ENCODE peak calls at places on chromosomes 2 and 18, in five cellular contexts. J is mesenchymal stem cell, B is trophoblast cell, M is H9, S is H1. Q is an unnamed sample.

GRCh38 chr2:224922142-224922727 is 120.0 kb downstream of the DOCK10 start:
- DNase-seq in B (no peak), J (no peak), M (no peak), S (no peak), Q (no peak)

GRCh38 chr2:234502285-234502918 is 5.5 kb upstream of the ARL4C start:
- DNase-seq in S (no peak), M (no peak), J (peak; percentile 84), B (no peak), Q (no peak)

GRCh38 chr18:79395761-79396404 is at the start of gene NFATC1:
- DNase-seq in M (peak; percentile 78), J (peak; percentile 85), B (peak; percentile 15), S (peak; percentile 79), Q (peak; percentile 65)

GRCh38 chr2:80014637-80015036 is 289.9 kb downstream of the LRRTM1 start:
- DNase-seq in M (no peak), B (no peak), J (no peak), S (no peak), Q (no peak)

GRCh38 chr2:221524158-221524557 is 47.9 kb downstream of the EPHA4 start:
- DNase-seq in S (no peak), M (no peak), B (no peak), J (no peak), Q (no peak)

GRCh38 chr2:68390600-68390999 is 25.5 kb downstream of the PLEK start:
- DNase-seq in B (no peak), S (no peak), M (no peak), J (no peak), Q (no peak)

GRCh38 chr2:54699665-54700064 is 23.8 kb upstream of the EML6 start:
- DNase-seq in S (no peak), M (no peak), B (no peak), J (no peak), Q (no peak)

GRCh38 chr2:149664896-149665295 is 77.3 kb upstream of the MMADHC start:
- DNase-seq in M (no peak), S (no peak), J (no peak), B (no peak), Q (no peak)

GRCh38 chr2:173571021-173571821 is 216.5 kb downstream of the CDCA7 start:
- DNase-seq in B (no peak), S (no peak), J (peak; percentile 33), M (no peak), Q (peak; percentile 8)

GRCh38 chr18:75179819-75180600 is 28.9 kb downstream of the PTGR3 start:
- DNase-seq in B (no peak), J (no peak), S (no peak), M (no peak), Q (no peak)

GRCh38 chr2:113155331-113155730 is 18.4 kb upstream of the PSD4 start:
- DNase-seq in M (no peak), S (no peak), B (no peak), J (no peak), Q (no peak)

GRCh38 chr2:207892676-207893402 is 123.1 kb upstream of the FZD5 start:
- DNase-seq in S (no peak), B (no peak), J (no peak), M (no peak), Q (no peak)

GRCh38 chr2:44881856-44882255 is 59.6 kb upstream of the SIX3 start:
- DNase-seq in M (no peak), S (no peak), B (no peak), J (no peak), Q (no peak)

GRCh38 chr2:133312335-133312734 is 255.9 kb downstream of the NCKAP5 start:
- DNase-seq in B (no peak), S (no peak), M (no peak), J (no peak), Q (no peak)

DNA sequence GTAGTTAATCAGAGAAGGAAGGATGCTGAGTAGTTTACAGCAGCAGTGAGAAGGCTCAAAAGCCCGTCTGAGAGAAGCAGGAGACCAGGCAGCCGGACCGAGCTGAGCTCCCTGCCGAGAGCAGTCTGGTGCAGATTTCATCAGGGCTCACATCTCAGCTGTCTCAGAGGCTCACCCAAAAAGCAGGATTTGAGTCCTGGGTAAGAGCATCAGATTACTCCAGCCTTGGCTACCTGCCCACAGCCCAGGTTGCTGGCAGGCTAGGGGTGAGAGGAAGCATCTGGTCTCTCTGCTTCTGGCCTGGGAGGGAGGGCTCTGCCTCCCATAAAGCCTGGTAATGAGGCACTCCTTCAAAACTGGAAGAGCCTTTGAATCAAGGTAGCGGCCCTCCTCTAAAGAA is 140.5 kb downstream of the ST6GAL2 start:
- DNase-seq in M (no peak), J (no peak), B (no peak), S (no peak), Q (no peak)
- H3K14ac ChIP-seq in M (no peak overlapping the region), J (no peak overlapping the region), B (no peak overlapping the region), S (no peak overlapping the region), Q (no peak overlapping the region)

GRCh38 chr2:151111599-151112278 is 149.9 kb downstream of the RBM43 start:
- DNase-seq in J (peak; percentile 83), M (peak; percentile 27), S (no peak), B (no peak), Q (no peak)

GRCh38 chr2:151118269-151118668 is 143.4 kb downstream of the RBM43 start:
- DNase-seq in B (no peak), J (no peak), S (no peak), M (no peak), Q (no peak)

GRCh38 chr2:151120016-151120415 is 141.6 kb downstream of the RBM43 start:
- DNase-seq in M (no peak), S (no peak), J (no peak), B (no peak), Q (no peak)

GRCh38 chr2:151119377-151119776 is 142.3 kb downstream of the RBM43 start:
- DNase-seq in S (no peak), M (no peak), B (no peak), J (no peak), Q (no peak)

DNA sequence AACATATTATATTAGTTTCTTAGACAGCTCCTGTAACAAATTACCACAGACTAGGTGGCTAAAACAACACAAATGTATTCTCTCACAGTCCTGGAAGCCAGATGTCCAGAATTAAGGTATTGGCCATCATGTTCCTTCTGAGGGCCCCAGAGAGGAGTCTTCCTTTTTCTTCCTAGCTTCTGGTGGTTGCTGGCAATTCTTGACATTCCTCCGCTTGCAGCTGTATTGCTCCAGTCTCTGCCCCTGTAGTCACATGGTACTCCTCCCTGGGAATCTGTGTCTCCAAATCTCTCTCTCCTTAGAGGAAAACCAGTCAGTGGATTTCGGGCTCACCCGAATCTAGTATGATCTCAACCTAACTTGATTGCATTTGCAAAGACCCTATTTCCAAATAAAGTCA is 146.7 kb downstream of the RBM43 start:
- DNase-seq in M (no peak), B (no peak), J (no peak), S (no peak), Q (no peak)
- H2BK12ac ChIP-seq in M (no peak overlapping the region), B (no peak overlapping the region), J (no peak overlapping the region), S (no peak overlapping the region), Q (no peak overlapping the region)

GRCh38 chr2:67309281-67309680 is 87.9 kb upstream of the ETAA1 start:
- DNase-seq in M (no peak), S (no peak), J (peak; percentile 40), B (no peak), Q (no peak)
- H3K14ac ChIP-seq in M (no peak overlapping the region), S (no peak overlapping the region), J (no peak overlapping the region), B (no peak overlapping the region), Q (no peak overlapping the region)

DNA sequence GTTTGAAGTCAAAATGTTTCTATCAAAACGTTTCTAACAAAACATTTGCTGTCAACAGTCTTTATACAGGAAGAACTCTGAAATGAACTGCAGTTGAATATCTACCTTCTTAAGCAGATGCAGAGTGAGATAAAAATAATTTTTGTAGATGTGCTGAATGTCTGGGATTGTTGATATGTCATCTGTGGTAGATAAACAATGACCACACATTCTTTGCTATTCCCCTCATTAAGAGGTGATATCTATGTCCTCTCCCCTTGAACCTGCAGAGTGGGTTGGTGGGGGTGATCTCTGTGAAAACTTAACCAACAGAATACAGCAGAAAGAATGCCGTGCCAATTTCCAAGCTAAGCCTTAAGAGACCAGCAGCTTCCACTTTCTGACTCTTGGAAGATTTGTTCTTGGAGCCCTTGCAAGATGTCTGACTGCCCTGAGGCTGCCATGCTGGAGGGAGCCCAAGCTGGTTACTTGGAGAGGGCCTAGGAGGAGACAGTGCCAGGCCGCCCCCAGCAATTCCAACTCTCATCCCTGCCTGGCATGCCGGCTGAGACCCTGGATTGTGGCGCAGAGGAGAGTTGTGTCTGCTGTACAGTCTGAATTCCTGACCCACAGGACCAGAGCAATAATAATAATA is 80.8 kb downstream of the COLEC12 start:
- DNase-seq in B (no peak), J (no peak), M (no peak), S (no peak), Q (no peak)
- H2BK12ac ChIP-seq in B (no peak overlapping the region), J (no peak overlapping the region), M (no peak overlapping the region), S (no peak overlapping the region), Q (no peak overlapping the region)

GRCh38 chr18:51647346-51647745 is 449.9 kb upstream of the MEX3C start:
- DNase-seq in M (no peak), B (no peak), J (no peak), S (no peak), Q (no peak)

GRCh38 chr18:51647942-51648341 is 450.5 kb upstream of the MEX3C start:
- DNase-seq in B (no peak), J (no peak), S (no peak), M (no peak), Q (no peak)

GRCh38 chr18:51643483-51643882 is 446.0 kb upstream of the MEX3C start:
- DNase-seq in M (no peak), B (no peak), S (no peak), J (no peak), Q (no peak)

DNA sequence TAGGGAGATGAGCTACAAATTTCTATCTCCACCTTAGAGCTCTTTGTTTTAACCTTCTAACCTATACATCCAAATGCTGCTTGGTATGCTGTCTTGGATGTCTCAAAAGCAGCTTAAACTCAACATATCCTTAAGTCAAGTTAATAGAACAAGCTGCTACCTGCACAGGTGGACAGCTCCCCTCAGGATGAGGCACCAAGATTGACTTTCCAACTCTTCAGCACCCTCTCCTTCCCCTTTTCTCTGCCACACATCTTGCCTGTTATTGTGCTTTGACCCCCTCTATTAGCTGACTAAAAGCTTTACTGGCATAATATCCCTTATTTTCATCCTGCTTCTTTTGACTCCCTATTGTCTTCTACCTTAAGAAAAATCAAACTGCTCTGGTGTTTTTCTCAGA is 448.1 kb upstream of the MEX3C start:
- DNase-seq in B (no peak), J (no peak), M (no peak), S (no peak), Q (no peak)
- H3K14ac ChIP-seq in B (no peak overlapping the region), J (no peak overlapping the region), M (no peak overlapping the region), S (no peak overlapping the region), Q (no peak overlapping the region)

DNA sequence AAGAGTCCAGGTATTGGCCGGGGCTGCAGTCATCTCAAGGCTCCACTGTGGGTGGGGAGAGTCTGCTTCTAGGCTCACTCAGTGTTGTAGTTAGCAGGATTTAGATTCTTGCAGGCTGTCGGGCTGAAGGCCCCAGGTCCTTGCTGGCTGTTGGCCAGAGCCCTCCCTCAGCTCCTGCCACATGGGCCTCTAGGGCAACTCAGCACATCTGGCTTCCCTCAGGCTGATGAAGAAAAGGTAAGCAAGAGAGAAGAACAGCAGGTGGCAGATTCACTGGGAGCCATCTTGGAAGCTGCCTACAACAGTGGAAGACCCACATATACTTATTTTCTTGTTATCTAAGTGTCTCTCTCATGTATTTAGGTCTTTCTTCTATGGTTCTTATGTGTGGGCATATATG is 4.3 kb downstream of the MRPS9 start:
- DNase-seq in B (no peak), J (no peak), S (no peak), M (peak; percentile 34), Q (no peak)
- H2BK12ac ChIP-seq in B (no peak overlapping the region), J (no peak overlapping the region), S (no peak overlapping the region), M (no peak overlapping the region), Q (no peak overlapping the region)

GRCh38 chr2:37793004-37793403 is 121.6 kb upstream of the CDC42EP3 start:
- DNase-seq in M (no peak), B (no peak), S (no peak), J (no peak), Q (no peak)
- H3K14ac ChIP-seq in M (no peak overlapping the region), B (no peak overlapping the region), S (no peak overlapping the region), J (no peak overlapping the region), Q (no peak overlapping the region)

GRCh38 chr18:316391-316790 is 48.5 kb upstream of the THOC1 start:
- DNase-seq in S (no peak), J (no peak), B (no peak), M (no peak), Q (no peak)
- H2BK12ac ChIP-seq in S (no peak overlapping the region), J (no peak overlapping the region), B (no peak overlapping the region), M (no peak overlapping the region), Q (no peak overlapping the region)

Q was measured in neuronal stem cell.